ENCODE peak calls at places on chromosomes 16 and 17, in eight cellular contexts. One of them, this sample, is unnamed. For H3K36me3, the result is how much of the 10 kb centered on the place peaks cover.

GRCh38 chr17:45690876-45691275 is 93.2 kb upstream of the CRHR1 start:
- DNase-seq in gastrocnemius medialis: no peak
- DNase-seq in prostate gland: no peak
- DNase-seq in K562: no peak
- DNase-seq in adrenal gland: no peak
- DNase-seq in IMR-90: no peak
- DNase-seq in spleen: no peak
- DNase-seq in heart left ventricle: no peak
- DNase-seq in this sample: no peak

GRCh38 chr17:68613739-68614298 is 12.7 kb upstream of the FAM20A start:
- DNase-seq in gastrocnemius medialis: no peak
- DNase-seq in prostate gland: no peak
- DNase-seq in K562: peak
- DNase-seq in adrenal gland: peak
- DNase-seq in IMR-90: no peak
- DNase-seq in spleen: no peak
- DNase-seq in heart left ventricle: no peak
- DNase-seq in this sample: peak

GRCh38 chr16:4207683-4208528 is 34.0 kb downstream of the SRL start:
- DNase-seq in gastrocnemius medialis: no peak
- DNase-seq in prostate gland: no peak
- DNase-seq in K562: peak
- DNase-seq in adrenal gland: peak
- DNase-seq in IMR-90: no peak
- DNase-seq in spleen: no peak
- DNase-seq in heart left ventricle: no peak
- DNase-seq in this sample: peak

GRCh38 chr16:3656491-3657468 is 2.3 kb downstream of the DNASE1 start:
- DNase-seq in gastrocnemius medialis: no peak
- DNase-seq in prostate gland: no peak
- DNase-seq in K562: no peak
- DNase-seq in adrenal gland: peak
- DNase-seq in IMR-90: no peak
- DNase-seq in spleen: peak
- DNase-seq in heart left ventricle: peak
- DNase-seq in this sample: no peak

GRCh38 chr17:4785311-4786110 is 653 bp downstream of the VMO1 start:
- DNase-seq in gastrocnemius medialis: no peak
- DNase-seq in prostate gland: no peak
- DNase-seq in K562: no peak
- DNase-seq in adrenal gland: no peak
- DNase-seq in IMR-90: no peak
- DNase-seq in spleen: no peak
- DNase-seq in heart left ventricle: no peak
- DNase-seq in this sample: no peak

GRCh38 chr16:61274211-61274610 is 762.0 kb downstream of the CDH8 start:
- DNase-seq in gastrocnemius medialis: no peak
- DNase-seq in prostate gland: no peak
- DNase-seq in K562: no peak
- DNase-seq in adrenal gland: no peak
- DNase-seq in IMR-90: no peak
- DNase-seq in spleen: no peak
- DNase-seq in heart left ventricle: no peak
- DNase-seq in this sample: no peak

GRCh38 chr17:75260679-75261335 is 599 bp downstream of the GGA3 start:
- DNase-seq in gastrocnemius medialis: no peak
- DNase-seq in prostate gland: no peak
- DNase-seq in K562: no peak
- DNase-seq in adrenal gland: no peak
- DNase-seq in IMR-90: peak
- DNase-seq in spleen: no peak
- DNase-seq in heart left ventricle: no peak
- DNase-seq in this sample: no peak

GRCh38 chr16:12589676-12590075 is 214.0 kb downstream of the CPPED1 start:
- DNase-seq in gastrocnemius medialis: no peak
- DNase-seq in prostate gland: no peak
- DNase-seq in K562: no peak
- DNase-seq in adrenal gland: no peak
- DNase-seq in IMR-90: no peak
- DNase-seq in spleen: no peak
- DNase-seq in heart left ventricle: no peak
- DNase-seq in this sample: no peak

GRCh38 chr17:68676856-68677255 is 75.7 kb upstream of the FAM20A start:
- DNase-seq in gastrocnemius medialis: no peak
- DNase-seq in prostate gland: no peak
- DNase-seq in K562: no peak
- DNase-seq in adrenal gland: no peak
- DNase-seq in IMR-90: no peak
- DNase-seq in spleen: no peak
- DNase-seq in heart left ventricle: no peak
- DNase-seq in this sample: no peak

GRCh38 chr16:63312343-63312742 is 1276.1 kb upstream of the CDH8 start:
- DNase-seq in gastrocnemius medialis: no peak
- DNase-seq in prostate gland: no peak
- DNase-seq in K562: no peak
- DNase-seq in adrenal gland: no peak
- DNase-seq in IMR-90: no peak
- DNase-seq in spleen: no peak
- DNase-seq in heart left ventricle: no peak
- DNase-seq in this sample: no peak

GRCh38 chr16:51880776-51881175 is 666.2 kb downstream of the TOX3 start:
- DNase-seq in gastrocnemius medialis: no peak
- DNase-seq in prostate gland: no peak
- DNase-seq in K562: no peak
- DNase-seq in adrenal gland: no peak
- DNase-seq in IMR-90: peak
- DNase-seq in spleen: no peak
- DNase-seq in heart left ventricle: no peak
- DNase-seq in this sample: no peak

GRCh38 chr16:3951861-3952332 is 71.4 kb upstream of the CREBBP start:
- DNase-seq in gastrocnemius medialis: peak
- DNase-seq in prostate gland: no peak
- DNase-seq in K562: no peak
- DNase-seq in adrenal gland: no peak
- DNase-seq in IMR-90: peak
- DNase-seq in spleen: no peak
- DNase-seq in heart left ventricle: no peak
- DNase-seq in this sample: no peak

GRCh38 chr17:27318633-27319032 is 24.7 kb downstream of the WSB1 start:
- DNase-seq in gastrocnemius medialis: no peak
- DNase-seq in prostate gland: no peak
- DNase-seq in K562: no peak
- DNase-seq in adrenal gland: no peak
- DNase-seq in IMR-90: no peak
- DNase-seq in spleen: no peak
- DNase-seq in heart left ventricle: no peak
- DNase-seq in this sample: no peak

GRCh38 chr16:50360779-50361178 is 8.0 kb downstream of the BRD7 start:
- DNase-seq in gastrocnemius medialis: no peak
- DNase-seq in prostate gland: no peak
- DNase-seq in K562: no peak
- DNase-seq in adrenal gland: no peak
- DNase-seq in IMR-90: no peak
- DNase-seq in spleen: no peak
- DNase-seq in heart left ventricle: no peak
- DNase-seq in this sample: no peak

GRCh38 chr17:64480951-64481350 is 15.9 kb downstream of the POLG2 start:
- DNase-seq in gastrocnemius medialis: no peak
- DNase-seq in prostate gland: no peak
- DNase-seq in K562: no peak
- DNase-seq in adrenal gland: no peak
- DNase-seq in IMR-90: no peak
- DNase-seq in spleen: no peak
- DNase-seq in heart left ventricle: no peak
- DNase-seq in this sample: no peak

GRCh38 chr17:57523926-57524634 is 221.0 kb downstream of the CCDC182 start:
- DNase-seq in gastrocnemius medialis: peak
- DNase-seq in prostate gland: peak
- DNase-seq in K562: no peak
- DNase-seq in adrenal gland: peak
- DNase-seq in IMR-90: peak
- DNase-seq in spleen: no peak
- DNase-seq in heart left ventricle: peak
- DNase-seq in this sample: peak

GRCh38 chr17:55820675-55821074 is 69.8 kb downstream of the PCTP start:
- DNase-seq in gastrocnemius medialis: no peak
- DNase-seq in prostate gland: no peak
- DNase-seq in K562: no peak
- DNase-seq in adrenal gland: no peak
- DNase-seq in IMR-90: no peak
- DNase-seq in spleen: no peak
- DNase-seq in heart left ventricle: no peak
- DNase-seq in this sample: no peak

GRCh38 chr17:65487161-65487560 is 74.3 kb downstream of the AXIN2 start:
- DNase-seq in gastrocnemius medialis: no peak
- DNase-seq in prostate gland: no peak
- DNase-seq in K562: no peak
- DNase-seq in adrenal gland: no peak
- DNase-seq in IMR-90: no peak
- DNase-seq in spleen: no peak
- DNase-seq in heart left ventricle: no peak
- DNase-seq in this sample: no peak

GRCh38 chr17:68054296-68054900 is 18.9 kb downstream of the KPNA2 start:
- DNase-seq in gastrocnemius medialis: no peak
- DNase-seq in prostate gland: no peak
- DNase-seq in K562: no peak
- DNase-seq in adrenal gland: no peak
- DNase-seq in IMR-90: peak
- DNase-seq in spleen: no peak
- DNase-seq in heart left ventricle: no peak
- DNase-seq in this sample: peak

GRCh38 chr16:57186630-57187507 is 740 bp downstream of the RSPRY1 start:
- DNase-seq in gastrocnemius medialis: no peak
- DNase-seq in prostate gland: peak
- DNase-seq in K562: peak
- DNase-seq in adrenal gland: peak
- DNase-seq in IMR-90: no peak
- DNase-seq in spleen: peak
- DNase-seq in heart left ventricle: no peak
- DNase-seq in this sample: peak

GRCh38 chr16:85613609-85614337 is 651 bp downstream of the GSE1 start:
- DNase-seq in gastrocnemius medialis: no peak
- DNase-seq in prostate gland: peak
- DNase-seq in K562: peak
- DNase-seq in adrenal gland: no peak
- DNase-seq in IMR-90: no peak
- DNase-seq in spleen: peak
- DNase-seq in heart left ventricle: peak
- DNase-seq in this sample: peak

GRCh38 chr17:39867891-39868553 is at the start of gene ZPBP2:
- DNase-seq in gastrocnemius medialis: no peak
- DNase-seq in prostate gland: no peak
- DNase-seq in K562: no peak
- DNase-seq in adrenal gland: no peak
- DNase-seq in IMR-90: no peak
- DNase-seq in spleen: peak
- DNase-seq in heart left ventricle: no peak
- DNase-seq in this sample: no peak

GRCh38 chr17:68346448-68346847 is 55.2 kb downstream of the ARSG start:
- DNase-seq in gastrocnemius medialis: no peak
- DNase-seq in prostate gland: no peak
- DNase-seq in K562: no peak
- DNase-seq in adrenal gland: no peak
- DNase-seq in IMR-90: no peak
- DNase-seq in spleen: peak
- DNase-seq in heart left ventricle: peak
- DNase-seq in this sample: peak

GRCh38 chr16:10940501-10941079 is 1.7 kb downstream of the DEXI start:
- DNase-seq in gastrocnemius medialis: peak
- DNase-seq in prostate gland: no peak
- DNase-seq in K562: no peak
- DNase-seq in adrenal gland: no peak
- DNase-seq in IMR-90: peak
- DNase-seq in spleen: peak
- DNase-seq in heart left ventricle: no peak
- DNase-seq in this sample: peak

GRCh38 chr16:10937068-10937859 is 5.0 kb downstream of the DEXI start:
- DNase-seq in gastrocnemius medialis: no peak
- DNase-seq in prostate gland: peak
- DNase-seq in K562: no peak
- DNase-seq in adrenal gland: peak
- DNase-seq in IMR-90: no peak
- DNase-seq in spleen: peak
- DNase-seq in heart left ventricle: no peak
- DNase-seq in this sample: peak

GRCh38 chr16:10939649-10940206 is 2.5 kb downstream of the DEXI start:
- DNase-seq in gastrocnemius medialis: no peak
- DNase-seq in prostate gland: no peak
- DNase-seq in K562: no peak
- DNase-seq in adrenal gland: no peak
- DNase-seq in IMR-90: no peak
- DNase-seq in spleen: peak
- DNase-seq in heart left ventricle: no peak
- DNase-seq in this sample: no peak

GRCh38 chr16:10938321-10938720 is 3.9 kb downstream of the DEXI start:
- DNase-seq in gastrocnemius medialis: no peak
- DNase-seq in prostate gland: no peak
- DNase-seq in K562: no peak
- DNase-seq in adrenal gland: no peak
- DNase-seq in IMR-90: no peak
- DNase-seq in spleen: peak
- DNase-seq in heart left ventricle: no peak
- DNase-seq in this sample: no peak

GRCh38 chr16:10938844-10939648 is 3.2 kb downstream of the DEXI start:
- DNase-seq in gastrocnemius medialis: no peak
- DNase-seq in prostate gland: no peak
- DNase-seq in K562: peak
- DNase-seq in adrenal gland: no peak
- DNase-seq in IMR-90: no peak
- DNase-seq in spleen: no peak
- DNase-seq in heart left ventricle: no peak
- DNase-seq in this sample: no peak
- H3K4me3 ChIP-seq in gastrocnemius medialis: peak
- H3K4me3 ChIP-seq in prostate gland: no peak
- H3K4me3 ChIP-seq in K562: no peak
- H3K4me3 ChIP-seq in adrenal gland: no peak
- H3K4me3 ChIP-seq in IMR-90: no peak
- H3K4me3 ChIP-seq in spleen: no peak
- H3K4me3 ChIP-seq in heart left ventricle: peak
- H3K4me3 ChIP-seq in this sample: no peak

GRCh38 chr17:54153423-54153822 is 330.7 kb downstream of the KIF2B start:
- DNase-seq in gastrocnemius medialis: no peak
- DNase-seq in prostate gland: no peak
- DNase-seq in K562: no peak
- DNase-seq in adrenal gland: no peak
- DNase-seq in IMR-90: no peak
- DNase-seq in spleen: no peak
- DNase-seq in heart left ventricle: no peak
- DNase-seq in this sample: no peak
- H3K36me3 ChIP-seq in gastrocnemius medialis: under half
- H3K36me3 ChIP-seq in prostate gland: under half
- H3K36me3 ChIP-seq in K562: under half
- H3K36me3 ChIP-seq in adrenal gland: under half
- H3K36me3 ChIP-seq in IMR-90: under half
- H3K36me3 ChIP-seq in spleen: under half
- H3K36me3 ChIP-seq in heart left ventricle: under half
- H3K36me3 ChIP-seq in this sample: under half

GRCh38 chr17:73068322-73069153 is 23.9 kb downstream of the SLC39A11 start:
- DNase-seq in gastrocnemius medialis: no peak
- DNase-seq in prostate gland: no peak
- DNase-seq in K562: no peak
- DNase-seq in adrenal gland: no peak
- DNase-seq in IMR-90: peak
- DNase-seq in spleen: no peak
- DNase-seq in heart left ventricle: no peak
- DNase-seq in this sample: no peak
- TF ChIP-seq POLR2A in gastrocnemius medialis: no peak
- TF ChIP-seq POLR2A in prostate gland: no peak
- TF ChIP-seq POLR2A in K562: no peak
- TF ChIP-seq POLR2A in adrenal gland: no peak
- TF ChIP-seq POLR2A in IMR-90: no peak
- TF ChIP-seq POLR2A in spleen: no peak
- TF ChIP-seq POLR2A in heart left ventricle: no peak
- TF ChIP-seq POLR2A in this sample: no peak

GRCh38 chr17:31452101-31452500 is 60.6 kb downstream of the RAB11FIP4 start:
- DNase-seq in gastrocnemius medialis: no peak
- DNase-seq in prostate gland: no peak
- DNase-seq in K562: no peak
- DNase-seq in adrenal gland: no peak
- DNase-seq in IMR-90: peak
- DNase-seq in spleen: no peak
- DNase-seq in heart left ventricle: no peak
- DNase-seq in this sample: no peak
- H3K4me3 ChIP-seq in gastrocnemius medialis: no peak
- H3K4me3 ChIP-seq in prostate gland: no peak
- H3K4me3 ChIP-seq in K562: no peak
- H3K4me3 ChIP-seq in adrenal gland: no peak
- H3K4me3 ChIP-seq in IMR-90: no peak
- H3K4me3 ChIP-seq in spleen: no peak
- H3K4me3 ChIP-seq in heart left ventricle: no peak
- H3K4me3 ChIP-seq in this sample: no peak